ENCODE peak calls at places on chromosomes 4 and X, in four cellular contexts. F, G, M and U are unnamed samples.

GRCh38 chr4:5758741-5759140 is 47.7 kb downstream of the EVC start:
- DNase-seq in F (no peak), G (no peak), M (no peak), U (no peak)

GRCh38 chr4:8710946-8711345 is 118.4 kb downstream of the CPZ start:
- DNase-seq in F (no peak), G (no peak), M (no peak), U (no peak)

GRCh38 chrX:134660627-134661026 is 2.4 kb upstream of the PLAC1 start:
- DNase-seq in M (no peak), G (no peak), F (no peak), U (no peak)

GRCh38 chr4:73451404-73451803 is 15.4 kb downstream of the AFP start:
- DNase-seq in M (peak), F (no peak), G (no peak), U (no peak)

GRCh38 chrX:23493941-23494374 is 159.3 kb downstream of the PTCHD1 start:
- DNase-seq in F (peak), M (no peak), G (no peak), U (no peak)

GRCh38 chr4:21543514-21543913 is 405.1 kb downstream of the KCNIP4 start:
- DNase-seq in M (no peak), G (no peak), F (no peak), U (no peak)

GRCh38 chr4:114599231-114600065 is 841 bp downstream of the UGT8 start:
- DNase-seq in G (no peak), M (peak), F (peak), U (peak)

GRCh38 chrX:44974462-44974861 is 101.5 kb downstream of the KDM6A start:
- DNase-seq in G (no peak), M (no peak), F (no peak), U (no peak)

GRCh38 chr4:170875868-170876267 is 786.1 kb upstream of the AADAT start:
- DNase-seq in G (no peak), M (peak), F (no peak), U (no peak)

GRCh38 chr4:139692300-139693012 is 26.8 kb downstream of the MGST2 start:
- DNase-seq in F (no peak), M (peak), G (no peak), U (no peak)
- TF ChIP-seq CTCF in F (no peak), M (peak), G (peak), U (no peak)

GRCh38 chrX:138191998-138192397 is 519.5 kb downstream of the FGF13 start:
- DNase-seq in G (peak), M (peak), F (no peak), U (peak)
- TF ChIP-seq CTCF in G (peak), M (peak), F (no peak), U (peak)

GRCh38 chrX:34918856-34919255 is 23.7 kb upstream of the FAM47B start:
- DNase-seq in G (no peak), M (peak), F (no peak), U (peak)
- TF ChIP-seq CTCF in G (no peak), M (peak), F (no peak), U (peak)

DNA sequence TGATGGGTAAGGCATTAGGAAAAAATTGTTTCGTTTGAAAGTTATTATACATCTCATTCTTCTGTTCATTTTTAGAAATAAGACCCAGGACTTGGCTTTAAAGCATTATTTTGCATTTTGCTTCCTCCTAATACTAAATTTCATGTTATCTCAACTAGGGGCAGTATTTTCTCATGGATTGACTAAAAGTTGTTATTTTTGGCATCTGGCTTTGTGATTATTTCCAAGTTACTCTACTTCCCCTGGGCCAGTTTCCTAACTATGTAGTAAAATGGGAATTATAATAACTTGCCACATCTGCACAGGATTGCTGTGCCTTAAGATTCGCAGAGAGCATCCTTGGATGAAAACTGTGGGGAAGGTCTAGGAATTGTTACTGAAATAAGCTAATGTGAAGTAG is 3.0 kb downstream of the RBPJ start:
- DNase-seq in M (no peak), G (no peak), F (no peak), U (no peak)
- TF ChIP-seq CTCF in M (no peak), G (no peak), F (no peak), U (no peak)

GRCh38 chr4:55543858-55544257 is 2.9 kb downstream of the CLOCK start:
- DNase-seq in G (peak), F (no peak), M (no peak), U (no peak)
- TF ChIP-seq CTCF in G (peak), F (no peak), M (peak), U (peak)

GRCh38 chr4:10753326-10753725 is 68.8 kb upstream of the CLNK start:
- DNase-seq in G (no peak), F (no peak), M (no peak), U (no peak)
- TF ChIP-seq CTCF in G (no peak), F (no peak), M (no peak), U (no peak)